ENCODE peak calls at places on chromosomes 11 and 22, in five cellular contexts. Q is HEK293T, H is NT2/D1, B is H1, U is GM12878. I is an unnamed sample.

GRCh38 chr22:38830845-38831108 is 13.1 kb downstream of the NPTXR start:
- DNase-seq in Q (no peak), H (no peak), B (no peak), U (no peak), I (no peak)

GRCh38 chr22:22755778-22756100 is 111.3 kb downstream of the GGTLC2 start:
- DNase-seq in Q (no peak), H (no peak), B (peak), U (no peak), I (no peak)

GRCh38 chr22:46514592-46515207 is 22.7 kb downstream of the CELSR1 start:
- DNase-seq in Q (no peak), H (no peak), B (no peak), U (no peak), I (no peak)

GRCh38 chr11:10638285-10638684 is 55.3 kb downstream of the IRAG1 start:
- DNase-seq in Q (no peak), H (no peak), B (no peak), U (no peak), I (no peak)

GRCh38 chr22:46638601-46639431 is 18.6 kb downstream of the GRAMD4 start:
- DNase-seq in Q (no peak), H (no peak), B (no peak), U (no peak), I (peak)

GRCh38 chr22:30337461-30337778 is 10.7 kb upstream of the TBC1D10A start:
- DNase-seq in Q (no peak), H (no peak), B (no peak), U (no peak), I (no peak)

GRCh38 chr11:130670200-130670599 is 221.8 kb downstream of the ADAMTS15 start:
- DNase-seq in Q (no peak), H (no peak), B (no peak), U (no peak), I (no peak)

GRCh38 chr11:7965386-7965785 is at the start of gene NLRP10:
- DNase-seq in Q (no peak), H (no peak), B (no peak), U (no peak), I (no peak)

GRCh38 chr11:87301785-87302540 is 264.2 kb downstream of the TMEM135 start:
- DNase-seq in Q (no peak), H (no peak), B (no peak), U (no peak), I (no peak)

GRCh38 chr11:5548440-5548839 is at the start of gene OR52H1:
- DNase-seq in Q (no peak), H (no peak), B (no peak), U (no peak), I (no peak)

GRCh38 chr11:100932474-100933100 is 197.0 kb downstream of the PGR start:
- DNase-seq in Q (peak), H (no peak), B (no peak), U (no peak), I (peak)

GRCh38 chr11:108122166-108122628 is 830 bp downstream of the ACAT1 start:
- DNase-seq in Q (peak), H (no peak), B (no peak), U (no peak), I (no peak)

GRCh38 chr22:39820266-39820665 is 73.3 kb downstream of the ENTHD1 start:
- DNase-seq in Q (no peak), H (no peak), B (no peak), U (no peak), I (no peak)

GRCh38 chr11:131301306-131301705 is 69.1 kb upstream of the NTM start:
- DNase-seq in Q (no peak), H (no peak), B (no peak), U (no peak), I (no peak)

GRCh38 chr11:74169736-74170458 is 905 bp downstream of the C2CD3 start:
- DNase-seq in Q (no peak), H (no peak), B (no peak), U (no peak), I (no peak)

GRCh38 chr22:22682807-22683667 is 38.6 kb downstream of the GGTLC2 start:
- DNase-seq in Q (no peak), H (no peak), B (no peak), U (no peak), I (no peak)

GRCh38 chr11:120307476-120307875 is 17.6 kb upstream of the TLCD5 start:
- DNase-seq in Q (no peak), H (no peak), B (no peak), U (no peak), I (no peak)

GRCh38 chr11:44622190-44622650 is 56.8 kb downstream of the CD82 start:
- DNase-seq in Q (no peak), H (no peak), B (peak), U (no peak), I (no peak)

GRCh38 chr11:73916435-73916834 is 34.4 kb upstream of the DNAJB13 start:
- DNase-seq in Q (no peak), H (no peak), B (no peak), U (no peak), I (no peak)

GRCh38 chr11:45392621-45393183 is 106.6 kb upstream of the SYT13 start:
- DNase-seq in Q (no peak), H (no peak), B (no peak), U (no peak), I (no peak)

GRCh38 chr22:24510694-24511625 is 15.8 kb downstream of the UPB1 start:
- DNase-seq in Q (no peak), H (no peak), B (no peak), U (no peak), I (peak)

GRCh38 chr11:73210916-73211667 is 7.0 kb upstream of the P2RY2 start:
- DNase-seq in Q (no peak), H (no peak), B (no peak), U (no peak), I (no peak)

GRCh38 chr11:70931430-70931829 is 320.9 kb downstream of the SHANK2 start:
- DNase-seq in Q (no peak), H (no peak), B (no peak), U (no peak), I (no peak)

GRCh38 chr22:44371741-44372525 is 59.2 kb upstream of the SHISAL1 start:
- DNase-seq in Q (no peak), H (no peak), B (no peak), U (no peak), I (no peak)

GRCh38 chr11:88348870-88349269 is 11.3 kb upstream of the CTSC start:
- DNase-seq in Q (no peak), H (no peak), B (no peak), U (no peak), I (no peak)

GRCh38 chr22:23270212-23270733 is 90.0 kb downstream of the BCR start:
- DNase-seq in Q (peak), H (no peak), B (no peak), U (no peak), I (no peak)

GRCh38 chr22:27278986-27279385 is 522.6 kb downstream of the MN1 start:
- DNase-seq in Q (no peak), H (no peak), B (no peak), U (no peak), I (no peak)

GRCh38 chr22:22771696-22772377 is 115.8 kb upstream of the IGLL5 start:
- DNase-seq in Q (no peak), H (no peak), B (no peak), U (no peak), I (no peak)

GRCh38 chr11:67302571-67303131 is 679 bp upstream of the SSH3 start:
- DNase-seq in Q (no peak), H (no peak), B (peak), U (no peak), I (no peak)

GRCh38 chr11:57786436-57786835 is 24.8 kb downstream of the CTNND1 start:
- DNase-seq in Q (no peak), H (no peak), B (no peak), U (no peak), I (no peak)

GRCh38 chr11:88315981-88316441 is 21.5 kb downstream of the CTSC start:
- DNase-seq in Q (no peak), H (no peak), B (no peak), U (no peak), I (no peak)

GRCh38 chr11:67404515-67405195 is 772 bp downstream of the TBC1D10C start:
- DNase-seq in Q (no peak), H (no peak), B (no peak), U (no peak), I (no peak)

GRCh38 chr22:17198188-17199130 is 20.8 kb downstream of the ADA2 start:
- DNase-seq in Q (no peak), H (peak), B (peak), U (no peak), I (no peak)

GRCh38 chr22:32204856-32205722 is at the start of gene RFPL2:
- DNase-seq in Q (peak), H (peak), B (peak), U (no peak), I (peak)

GRCh38 chr11:45457649-45458048 is 171.5 kb upstream of the SYT13 start:
- DNase-seq in Q (no peak), H (no peak), B (no peak), U (no peak), I (no peak)

GRCh38 chr11:74162688-74163467 is 7.9 kb downstream of the C2CD3 start:
- DNase-seq in Q (no peak), H (no peak), B (no peak), U (peak), I (no peak)

GRCh38 chr11:81007046-81007445 is 1566.2 kb upstream of the TENM4 start:
- DNase-seq in Q (no peak), H (no peak), B (no peak), U (no peak), I (no peak)

GRCh38 chr22:25357606-25358420 is 138.4 kb downstream of the CRYBB2 start:
- DNase-seq in Q (no peak), H (no peak), B (no peak), U (no peak), I (no peak)

GRCh38 chr22:47674600-47674999 is 912.1 kb downstream of the TBC1D22A start:
- DNase-seq in Q (no peak), H (no peak), B (no peak), U (no peak), I (no peak)

GRCh38 chr22:47678048-47678447 is 915.6 kb downstream of the TBC1D22A start:
- DNase-seq in Q (no peak), H (no peak), B (no peak), U (no peak), I (no peak)

GRCh38 chr22:47676685-47677084 is 914.2 kb downstream of the TBC1D22A start:
- DNase-seq in Q (no peak), H (no peak), B (no peak), U (no peak), I (no peak)

DNA sequence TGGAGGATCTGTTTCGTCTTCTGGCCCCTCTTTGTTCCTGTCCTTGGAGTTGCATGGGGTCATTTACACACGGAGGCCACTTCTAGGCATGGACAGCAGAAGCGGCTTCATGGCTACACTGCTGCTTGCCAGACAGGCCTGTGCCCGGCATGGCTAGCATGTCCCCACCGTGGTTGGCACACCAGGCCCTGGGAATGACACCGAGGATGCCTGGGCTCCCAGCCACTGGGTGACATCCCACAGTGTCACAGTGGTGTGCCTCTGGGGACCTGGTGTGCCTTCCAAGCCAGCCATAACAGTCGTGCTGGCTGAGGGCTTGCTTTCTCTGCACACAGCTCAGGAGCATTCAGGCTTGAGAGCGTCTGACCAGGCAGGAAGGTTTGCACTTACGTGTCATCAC is 910.1 kb downstream of the TBC1D22A start:
- DNase-seq in Q (no peak), H (no peak), B (no peak), U (no peak), I (no peak)
- TF ChIP-seq SUZ12 in Q (no peak), H (no peak), B (no peak), U (no peak), I (no peak)

DNA sequence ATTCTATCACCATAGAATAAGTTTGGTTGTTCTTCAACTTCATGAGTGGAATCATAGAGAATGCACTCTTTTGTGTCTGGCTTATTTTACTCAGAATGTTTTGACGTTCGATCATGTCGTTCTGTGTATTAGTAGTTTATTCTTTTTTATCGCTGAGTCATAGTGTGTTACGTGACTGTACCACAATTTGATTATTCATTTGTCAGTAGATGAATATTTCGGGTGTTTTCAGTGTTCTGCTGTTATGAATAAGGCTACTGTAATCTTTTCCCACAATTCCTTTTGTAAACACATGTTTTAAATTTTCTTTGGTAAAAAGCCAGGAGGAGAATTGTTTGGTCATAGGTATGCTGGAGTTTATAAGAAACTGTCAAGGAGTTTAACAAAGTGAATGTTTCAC is 279.9 kb upstream of the B3GAT1 start:
- DNase-seq in Q (no peak), H (no peak), B (no peak), U (no peak), I (no peak)
- TF ChIP-seq SUZ12 in Q (no peak), H (no peak), B (no peak), U (no peak), I (no peak)

GRCh38 chr11:123429851-123430735 is at the start of gene GRAMD1B:
- DNase-seq in Q (peak), H (peak), B (peak), U (no peak), I (no peak)
- TF ChIP-seq SUZ12 in Q (no peak), H (no peak), B (no peak), U (no peak), I (no peak)

GRCh38 chr11:28702450-28702790 is 594.2 kb downstream of the METTL15 start:
- DNase-seq in Q (no peak), H (no peak), B (no peak), U (no peak), I (no peak)
- TF ChIP-seq SUZ12 in Q (no peak), H (no peak), B (no peak), U (no peak), I (no peak)

I was measured in HepG2.